ENCODE peak calls at places on chromosomes 1 and 21, in eight cellular contexts. One of them, this sample, is unnamed.

GRCh38 chr1:116737020-116737854 is 17.0 kb upstream of the CD2 start:
- DNase-seq in AG08395: peak; percentile 74
- DNase-seq in AG08396: peak; percentile 76
- DNase-seq in T-cell: peak; percentile 73
- DNase-seq in stimulated activated CD4-positive, alpha-beta T cell treated with anti-CD3 and anti-CD28 coated beads, Interleukin-4, amount 100 ng/mL, for 24 hours: peak; percentile 79
- DNase-seq in activated CD4-positive, alpha-beta T cell treated with anti-CD3 and anti-CD28 coated beads, Interleukin-2, amount 50 U/mL, for 1 hour: peak; percentile 73
- DNase-seq in GM13977: peak; percentile 76
- DNase-seq in ACHN: peak; percentile 44
- DNase-seq in this sample: peak; percentile 91

GRCh38 chr1:46173361-46173856 is 1.5 kb upstream of the TSPAN1 start:
- DNase-seq in GM13977: no peak
- DNase-seq in AG08395: peak; percentile 43
- DNase-seq in AG08396: peak; percentile 57
- DNase-seq in ACHN: no peak
- DNase-seq in stimulated activated CD4-positive, alpha-beta T cell treated with anti-CD3 and anti-CD28 coated beads, Interleukin-4, amount 100 ng/mL, for 24 hours: no peak
- DNase-seq in T-cell: no peak
- DNase-seq in activated CD4-positive, alpha-beta T cell treated with anti-CD3 and anti-CD28 coated beads, Interleukin-2, amount 50 U/mL, for 1 hour: no peak
- DNase-seq in this sample: no peak

GRCh38 chr1:44672956-44673674 is 1.2 kb downstream of the TMEM53 start:
- DNase-seq in ACHN: no peak
- DNase-seq in GM13977: no peak
- DNase-seq in AG08396: no peak
- DNase-seq in activated CD4-positive, alpha-beta T cell treated with anti-CD3 and anti-CD28 coated beads, Interleukin-2, amount 50 U/mL, for 1 hour: no peak
- DNase-seq in T-cell: no peak
- DNase-seq in stimulated activated CD4-positive, alpha-beta T cell treated with anti-CD3 and anti-CD28 coated beads, Interleukin-4, amount 100 ng/mL, for 24 hours: no peak
- DNase-seq in AG08395: no peak
- DNase-seq in this sample: no peak

GRCh38 chr1:54230507-54231339 is 30.8 kb downstream of the MRPL37 start:
- DNase-seq in activated CD4-positive, alpha-beta T cell treated with anti-CD3 and anti-CD28 coated beads, Interleukin-2, amount 50 U/mL, for 1 hour: no peak
- DNase-seq in stimulated activated CD4-positive, alpha-beta T cell treated with anti-CD3 and anti-CD28 coated beads, Interleukin-4, amount 100 ng/mL, for 24 hours: peak; percentile 63
- DNase-seq in GM13977: no peak
- DNase-seq in AG08395: no peak
- DNase-seq in AG08396: no peak
- DNase-seq in T-cell: no peak
- DNase-seq in ACHN: no peak
- DNase-seq in this sample: peak; percentile 45

GRCh38 chr1:224182057-224182865 is 779 bp upstream of the DEGS1 start:
- DNase-seq in T-cell: peak; percentile 45
- DNase-seq in AG08395: no peak
- DNase-seq in ACHN: peak; percentile 40
- DNase-seq in AG08396: no peak
- DNase-seq in stimulated activated CD4-positive, alpha-beta T cell treated with anti-CD3 and anti-CD28 coated beads, Interleukin-4, amount 100 ng/mL, for 24 hours: peak; percentile 45
- DNase-seq in activated CD4-positive, alpha-beta T cell treated with anti-CD3 and anti-CD28 coated beads, Interleukin-2, amount 50 U/mL, for 1 hour: peak; percentile 48
- DNase-seq in GM13977: peak; percentile 87
- DNase-seq in this sample: peak; percentile 40

GRCh38 chr1:116737855-116738318 is 16.3 kb upstream of the CD2 start:
- DNase-seq in activated CD4-positive, alpha-beta T cell treated with anti-CD3 and anti-CD28 coated beads, Interleukin-2, amount 50 U/mL, for 1 hour: no peak
- DNase-seq in ACHN: no peak
- DNase-seq in AG08396: no peak
- DNase-seq in AG08395: no peak
- DNase-seq in T-cell: no peak
- DNase-seq in stimulated activated CD4-positive, alpha-beta T cell treated with anti-CD3 and anti-CD28 coated beads, Interleukin-4, amount 100 ng/mL, for 24 hours: peak; percentile 59
- DNase-seq in GM13977: peak; percentile 72
- DNase-seq in this sample: peak; percentile 56

GRCh38 chr1:93730621-93731020 is 49.0 kb upstream of the BCAR3 start:
- DNase-seq in ACHN: no peak
- DNase-seq in AG08395: no peak
- DNase-seq in GM13977: no peak
- DNase-seq in activated CD4-positive, alpha-beta T cell treated with anti-CD3 and anti-CD28 coated beads, Interleukin-2, amount 50 U/mL, for 1 hour: no peak
- DNase-seq in T-cell: no peak
- DNase-seq in stimulated activated CD4-positive, alpha-beta T cell treated with anti-CD3 and anti-CD28 coated beads, Interleukin-4, amount 100 ng/mL, for 24 hours: no peak
- DNase-seq in AG08396: no peak
- DNase-seq in this sample: no peak

GRCh38 chr21:45016491-45017375 is 57.6 kb upstream of the ADARB1 start:
- DNase-seq in ACHN: no peak
- DNase-seq in stimulated activated CD4-positive, alpha-beta T cell treated with anti-CD3 and anti-CD28 coated beads, Interleukin-4, amount 100 ng/mL, for 24 hours: no peak
- DNase-seq in GM13977: no peak
- DNase-seq in AG08396: no peak
- DNase-seq in AG08395: no peak
- DNase-seq in activated CD4-positive, alpha-beta T cell treated with anti-CD3 and anti-CD28 coated beads, Interleukin-2, amount 50 U/mL, for 1 hour: no peak
- DNase-seq in T-cell: no peak
- DNase-seq in this sample: no peak

GRCh38 chr1:25208561-25209222 is 23.6 kb downstream of the SYF2 start:
- DNase-seq in ACHN: no peak
- DNase-seq in AG08395: no peak
- DNase-seq in T-cell: no peak
- DNase-seq in activated CD4-positive, alpha-beta T cell treated with anti-CD3 and anti-CD28 coated beads, Interleukin-2, amount 50 U/mL, for 1 hour: no peak
- DNase-seq in stimulated activated CD4-positive, alpha-beta T cell treated with anti-CD3 and anti-CD28 coated beads, Interleukin-4, amount 100 ng/mL, for 24 hours: no peak
- DNase-seq in GM13977: no peak
- DNase-seq in AG08396: no peak
- DNase-seq in this sample: no peak

GRCh38 chr21:36615274-36615964 is 83.5 kb upstream of the SIM2 start:
- DNase-seq in stimulated activated CD4-positive, alpha-beta T cell treated with anti-CD3 and anti-CD28 coated beads, Interleukin-4, amount 100 ng/mL, for 24 hours: no peak
- DNase-seq in T-cell: no peak
- DNase-seq in AG08396: no peak
- DNase-seq in ACHN: peak; percentile 12
- DNase-seq in GM13977: no peak
- DNase-seq in activated CD4-positive, alpha-beta T cell treated with anti-CD3 and anti-CD28 coated beads, Interleukin-2, amount 50 U/mL, for 1 hour: no peak
- DNase-seq in AG08395: no peak
- DNase-seq in this sample: no peak

GRCh38 chr1:60222492-60223369 is 149.2 kb upstream of the C1orf87 start:
- DNase-seq in AG08396: no peak
- DNase-seq in stimulated activated CD4-positive, alpha-beta T cell treated with anti-CD3 and anti-CD28 coated beads, Interleukin-4, amount 100 ng/mL, for 24 hours: no peak
- DNase-seq in GM13977: no peak
- DNase-seq in T-cell: no peak
- DNase-seq in AG08395: peak; percentile 3
- DNase-seq in activated CD4-positive, alpha-beta T cell treated with anti-CD3 and anti-CD28 coated beads, Interleukin-2, amount 50 U/mL, for 1 hour: no peak
- DNase-seq in ACHN: peak; percentile 2
- DNase-seq in this sample: no peak

GRCh38 chr1:226223786-226224244 is 351 bp downstream of the MIXL1 start:
- DNase-seq in activated CD4-positive, alpha-beta T cell treated with anti-CD3 and anti-CD28 coated beads, Interleukin-2, amount 50 U/mL, for 1 hour: no peak
- DNase-seq in T-cell: no peak
- DNase-seq in AG08396: peak; percentile 29
- DNase-seq in stimulated activated CD4-positive, alpha-beta T cell treated with anti-CD3 and anti-CD28 coated beads, Interleukin-4, amount 100 ng/mL, for 24 hours: no peak
- DNase-seq in GM13977: peak; percentile 72
- DNase-seq in ACHN: peak; percentile 5
- DNase-seq in AG08395: no peak
- DNase-seq in this sample: peak; percentile 13

GRCh38 chr1:202806845-202807366 is 1.3 kb downstream of the KDM5B start:
- DNase-seq in activated CD4-positive, alpha-beta T cell treated with anti-CD3 and anti-CD28 coated beads, Interleukin-2, amount 50 U/mL, for 1 hour: peak; percentile 15
- DNase-seq in T-cell: no peak
- DNase-seq in AG08395: no peak
- DNase-seq in ACHN: peak; percentile 39
- DNase-seq in GM13977: peak; percentile 41
- DNase-seq in stimulated activated CD4-positive, alpha-beta T cell treated with anti-CD3 and anti-CD28 coated beads, Interleukin-4, amount 100 ng/mL, for 24 hours: peak; percentile 23
- DNase-seq in AG08396: no peak
- DNase-seq in this sample: no peak

GRCh38 chr1:6104631-6105030 is 58.9 kb downstream of the KCNAB2 start:
- DNase-seq in ACHN: no peak
- DNase-seq in AG08395: no peak
- DNase-seq in GM13977: no peak
- DNase-seq in AG08396: no peak
- DNase-seq in activated CD4-positive, alpha-beta T cell treated with anti-CD3 and anti-CD28 coated beads, Interleukin-2, amount 50 U/mL, for 1 hour: no peak
- DNase-seq in T-cell: no peak
- DNase-seq in stimulated activated CD4-positive, alpha-beta T cell treated with anti-CD3 and anti-CD28 coated beads, Interleukin-4, amount 100 ng/mL, for 24 hours: no peak
- DNase-seq in this sample: no peak

GRCh38 chr1:203557958-203558760 is 64.2 kb downstream of the OPTC start:
- DNase-seq in ACHN: peak; percentile 70
- DNase-seq in activated CD4-positive, alpha-beta T cell treated with anti-CD3 and anti-CD28 coated beads, Interleukin-2, amount 50 U/mL, for 1 hour: no peak
- DNase-seq in AG08395: peak; percentile 83
- DNase-seq in T-cell: no peak
- DNase-seq in GM13977: no peak
- DNase-seq in stimulated activated CD4-positive, alpha-beta T cell treated with anti-CD3 and anti-CD28 coated beads, Interleukin-4, amount 100 ng/mL, for 24 hours: no peak
- DNase-seq in AG08396: peak; percentile 78
- DNase-seq in this sample: no peak

GRCh38 chr1:25430073-25430665 is 528 bp upstream of the MACO1 start:
- DNase-seq in activated CD4-positive, alpha-beta T cell treated with anti-CD3 and anti-CD28 coated beads, Interleukin-2, amount 50 U/mL, for 1 hour: peak; percentile 82
- DNase-seq in stimulated activated CD4-positive, alpha-beta T cell treated with anti-CD3 and anti-CD28 coated beads, Interleukin-4, amount 100 ng/mL, for 24 hours: peak; percentile 88
- DNase-seq in GM13977: peak; percentile 92
- DNase-seq in T-cell: peak; percentile 85
- DNase-seq in AG08396: peak; percentile 93
- DNase-seq in AG08395: peak; percentile 91
- DNase-seq in ACHN: peak; percentile 76
- DNase-seq in this sample: peak; percentile 83

GRCh38 chr1:204520834-204521709 is 4.9 kb downstream of the MDM4 start:
- DNase-seq in AG08395: peak; percentile 8
- DNase-seq in stimulated activated CD4-positive, alpha-beta T cell treated with anti-CD3 and anti-CD28 coated beads, Interleukin-4, amount 100 ng/mL, for 24 hours: peak; percentile 61
- DNase-seq in T-cell: peak; percentile 60
- DNase-seq in AG08396: peak; percentile 7
- DNase-seq in activated CD4-positive, alpha-beta T cell treated with anti-CD3 and anti-CD28 coated beads, Interleukin-2, amount 50 U/mL, for 1 hour: peak; percentile 57
- DNase-seq in GM13977: peak; percentile 53
- DNase-seq in ACHN: peak; percentile 62
- DNase-seq in this sample: peak; percentile 81

GRCh38 chr1:90561926-90562325 is 155.2 kb downstream of the BARHL2 start:
- DNase-seq in stimulated activated CD4-positive, alpha-beta T cell treated with anti-CD3 and anti-CD28 coated beads, Interleukin-4, amount 100 ng/mL, for 24 hours: no peak
- DNase-seq in T-cell: no peak
- DNase-seq in AG08396: no peak
- DNase-seq in AG08395: no peak
- DNase-seq in GM13977: no peak
- DNase-seq in activated CD4-positive, alpha-beta T cell treated with anti-CD3 and anti-CD28 coated beads, Interleukin-2, amount 50 U/mL, for 1 hour: no peak
- DNase-seq in ACHN: no peak
- DNase-seq in this sample: no peak

GRCh38 chr1:51799372-51799771 is 79.2 kb downstream of the NRDC start:
- DNase-seq in activated CD4-positive, alpha-beta T cell treated with anti-CD3 and anti-CD28 coated beads, Interleukin-2, amount 50 U/mL, for 1 hour: no peak
- DNase-seq in AG08396: no peak
- DNase-seq in GM13977: peak; percentile 19
- DNase-seq in stimulated activated CD4-positive, alpha-beta T cell treated with anti-CD3 and anti-CD28 coated beads, Interleukin-4, amount 100 ng/mL, for 24 hours: no peak
- DNase-seq in AG08395: no peak
- DNase-seq in T-cell: no peak
- DNase-seq in ACHN: no peak
- DNase-seq in this sample: no peak

GRCh38 chr21:42799948-42800347 is 79.4 kb downstream of the WDR4 start:
- DNase-seq in stimulated activated CD4-positive, alpha-beta T cell treated with anti-CD3 and anti-CD28 coated beads, Interleukin-4, amount 100 ng/mL, for 24 hours: no peak
- DNase-seq in ACHN: no peak
- DNase-seq in AG08396: no peak
- DNase-seq in activated CD4-positive, alpha-beta T cell treated with anti-CD3 and anti-CD28 coated beads, Interleukin-2, amount 50 U/mL, for 1 hour: no peak
- DNase-seq in AG08395: no peak
- DNase-seq in GM13977: no peak
- DNase-seq in T-cell: no peak
- DNase-seq in this sample: no peak

GRCh38 chr1:3601743-3602142 is 9.6 kb downstream of the MEGF6 start:
- DNase-seq in activated CD4-positive, alpha-beta T cell treated with anti-CD3 and anti-CD28 coated beads, Interleukin-2, amount 50 U/mL, for 1 hour: no peak
- DNase-seq in stimulated activated CD4-positive, alpha-beta T cell treated with anti-CD3 and anti-CD28 coated beads, Interleukin-4, amount 100 ng/mL, for 24 hours: no peak
- DNase-seq in ACHN: no peak
- DNase-seq in AG08396: no peak
- DNase-seq in AG08395: no peak
- DNase-seq in GM13977: no peak
- DNase-seq in T-cell: no peak
- DNase-seq in this sample: no peak

GRCh38 chr1:39105841-39106765 is 80.0 kb downstream of the NDUFS5 start:
- DNase-seq in activated CD4-positive, alpha-beta T cell treated with anti-CD3 and anti-CD28 coated beads, Interleukin-2, amount 50 U/mL, for 1 hour: peak; percentile 35
- DNase-seq in T-cell: no peak
- DNase-seq in AG08396: peak; percentile 49
- DNase-seq in ACHN: peak; percentile 80
- DNase-seq in AG08395: no peak
- DNase-seq in stimulated activated CD4-positive, alpha-beta T cell treated with anti-CD3 and anti-CD28 coated beads, Interleukin-4, amount 100 ng/mL, for 24 hours: peak; percentile 38
- DNase-seq in GM13977: peak; percentile 52
- DNase-seq in this sample: peak; percentile 11

GRCh38 chr1:60572378-60572777 is 498.8 kb upstream of the C1orf87 start:
- DNase-seq in GM13977: no peak
- DNase-seq in stimulated activated CD4-positive, alpha-beta T cell treated with anti-CD3 and anti-CD28 coated beads, Interleukin-4, amount 100 ng/mL, for 24 hours: no peak
- DNase-seq in ACHN: no peak
- DNase-seq in T-cell: no peak
- DNase-seq in activated CD4-positive, alpha-beta T cell treated with anti-CD3 and anti-CD28 coated beads, Interleukin-2, amount 50 U/mL, for 1 hour: no peak
- DNase-seq in AG08396: no peak
- DNase-seq in AG08395: no peak
- DNase-seq in this sample: no peak

GRCh38 chr1:209155556-209155955 is 428.0 kb upstream of the CAMK1G start:
- DNase-seq in ACHN: peak; percentile 97
- DNase-seq in AG08395: no peak
- DNase-seq in GM13977: no peak
- DNase-seq in activated CD4-positive, alpha-beta T cell treated with anti-CD3 and anti-CD28 coated beads, Interleukin-2, amount 50 U/mL, for 1 hour: no peak
- DNase-seq in stimulated activated CD4-positive, alpha-beta T cell treated with anti-CD3 and anti-CD28 coated beads, Interleukin-4, amount 100 ng/mL, for 24 hours: no peak
- DNase-seq in T-cell: no peak
- DNase-seq in AG08396: no peak
- DNase-seq in this sample: no peak

GRCh38 chr1:50208296-50208695 is 99.6 kb downstream of the ELAVL4 start:
- DNase-seq in GM13977: no peak
- DNase-seq in T-cell: no peak
- DNase-seq in AG08395: no peak
- DNase-seq in ACHN: no peak
- DNase-seq in AG08396: no peak
- DNase-seq in activated CD4-positive, alpha-beta T cell treated with anti-CD3 and anti-CD28 coated beads, Interleukin-2, amount 50 U/mL, for 1 hour: no peak
- DNase-seq in stimulated activated CD4-positive, alpha-beta T cell treated with anti-CD3 and anti-CD28 coated beads, Interleukin-4, amount 100 ng/mL, for 24 hours: no peak
- DNase-seq in this sample: no peak

GRCh38 chr1:66274634-66275033 is 259.3 kb upstream of the SGIP1 start:
- DNase-seq in stimulated activated CD4-positive, alpha-beta T cell treated with anti-CD3 and anti-CD28 coated beads, Interleukin-4, amount 100 ng/mL, for 24 hours: peak; percentile 33
- DNase-seq in T-cell: no peak
- DNase-seq in AG08395: peak; percentile 12
- DNase-seq in ACHN: no peak
- DNase-seq in GM13977: no peak
- DNase-seq in AG08396: no peak
- DNase-seq in activated CD4-positive, alpha-beta T cell treated with anti-CD3 and anti-CD28 coated beads, Interleukin-2, amount 50 U/mL, for 1 hour: no peak
- DNase-seq in this sample: peak; percentile 49

GRCh38 chr1:31426249-31426922 is 13.4 kb downstream of the SERINC2 start:
- DNase-seq in activated CD4-positive, alpha-beta T cell treated with anti-CD3 and anti-CD28 coated beads, Interleukin-2, amount 50 U/mL, for 1 hour: no peak
- DNase-seq in AG08395: no peak
- DNase-seq in AG08396: no peak
- DNase-seq in T-cell: no peak
- DNase-seq in GM13977: no peak
- DNase-seq in stimulated activated CD4-positive, alpha-beta T cell treated with anti-CD3 and anti-CD28 coated beads, Interleukin-4, amount 100 ng/mL, for 24 hours: no peak
- DNase-seq in ACHN: no peak
- DNase-seq in this sample: no peak

GRCh38 chr21:32819702-32820101 is 48.1 kb upstream of the PAXBP1 start:
- DNase-seq in AG08395: peak; percentile 91
- DNase-seq in T-cell: no peak
- DNase-seq in stimulated activated CD4-positive, alpha-beta T cell treated with anti-CD3 and anti-CD28 coated beads, Interleukin-4, amount 100 ng/mL, for 24 hours: no peak
- DNase-seq in activated CD4-positive, alpha-beta T cell treated with anti-CD3 and anti-CD28 coated beads, Interleukin-2, amount 50 U/mL, for 1 hour: no peak
- DNase-seq in AG08396: peak; percentile 69
- DNase-seq in GM13977: no peak
- DNase-seq in ACHN: no peak
- DNase-seq in this sample: no peak

GRCh38 chr21:42583992-42584641 is 69.3 kb upstream of the PDE9A start:
- DNase-seq in AG08396: no peak
- DNase-seq in GM13977: no peak
- DNase-seq in ACHN: no peak
- DNase-seq in T-cell: no peak
- DNase-seq in stimulated activated CD4-positive, alpha-beta T cell treated with anti-CD3 and anti-CD28 coated beads, Interleukin-4, amount 100 ng/mL, for 24 hours: no peak
- DNase-seq in AG08395: no peak
- DNase-seq in activated CD4-positive, alpha-beta T cell treated with anti-CD3 and anti-CD28 coated beads, Interleukin-2, amount 50 U/mL, for 1 hour: no peak
- DNase-seq in this sample: no peak

GRCh38 chr1:197798492-197798891 is 23.2 kb upstream of the DENND1B start:
- DNase-seq in T-cell: no peak
- DNase-seq in stimulated activated CD4-positive, alpha-beta T cell treated with anti-CD3 and anti-CD28 coated beads, Interleukin-4, amount 100 ng/mL, for 24 hours: no peak
- DNase-seq in AG08395: no peak
- DNase-seq in GM13977: no peak
- DNase-seq in activated CD4-positive, alpha-beta T cell treated with anti-CD3 and anti-CD28 coated beads, Interleukin-2, amount 50 U/mL, for 1 hour: no peak
- DNase-seq in ACHN: no peak
- DNase-seq in AG08396: no peak
- DNase-seq in this sample: no peak

GRCh38 chr1:241336335-241336734 is 20.7 kb downstream of the RGS7 start:
- DNase-seq in activated CD4-positive, alpha-beta T cell treated with anti-CD3 and anti-CD28 coated beads, Interleukin-2, amount 50 U/mL, for 1 hour: no peak
- DNase-seq in AG08396: peak; percentile 31
- DNase-seq in stimulated activated CD4-positive, alpha-beta T cell treated with anti-CD3 and anti-CD28 coated beads, Interleukin-4, amount 100 ng/mL, for 24 hours: no peak
- DNase-seq in AG08395: no peak
- DNase-seq in GM13977: no peak
- DNase-seq in ACHN: no peak
- DNase-seq in T-cell: no peak
- DNase-seq in this sample: no peak

GRCh38 chr1:30489737-30490389 is 233.5 kb downstream of the MATN1 start:
- DNase-seq in stimulated activated CD4-positive, alpha-beta T cell treated with anti-CD3 and anti-CD28 coated beads, Interleukin-4, amount 100 ng/mL, for 24 hours: no peak
- DNase-seq in GM13977: no peak
- DNase-seq in ACHN: no peak
- DNase-seq in AG08396: no peak
- DNase-seq in AG08395: no peak
- DNase-seq in T-cell: no peak
- DNase-seq in activated CD4-positive, alpha-beta T cell treated with anti-CD3 and anti-CD28 coated beads, Interleukin-2, amount 50 U/mL, for 1 hour: no peak
- DNase-seq in this sample: no peak

GRCh38 chr1:168008595-168008994 is 71.7 kb upstream of the MPC2 start:
- DNase-seq in ACHN: no peak
- DNase-seq in AG08396: no peak
- DNase-seq in activated CD4-positive, alpha-beta T cell treated with anti-CD3 and anti-CD28 coated beads, Interleukin-2, amount 50 U/mL, for 1 hour: no peak
- DNase-seq in stimulated activated CD4-positive, alpha-beta T cell treated with anti-CD3 and anti-CD28 coated beads, Interleukin-4, amount 100 ng/mL, for 24 hours: no peak
- DNase-seq in T-cell: no peak
- DNase-seq in AG08395: no peak
- DNase-seq in GM13977: no peak
- DNase-seq in this sample: no peak

GRCh38 chr1:85623061-85623471 is 42.5 kb downstream of the CCN1 start:
- DNase-seq in AG08395: peak; percentile 72
- DNase-seq in T-cell: no peak
- DNase-seq in activated CD4-positive, alpha-beta T cell treated with anti-CD3 and anti-CD28 coated beads, Interleukin-2, amount 50 U/mL, for 1 hour: no peak
- DNase-seq in ACHN: no peak
- DNase-seq in GM13977: no peak
- DNase-seq in AG08396: peak; percentile 82
- DNase-seq in stimulated activated CD4-positive, alpha-beta T cell treated with anti-CD3 and anti-CD28 coated beads, Interleukin-4, amount 100 ng/mL, for 24 hours: no peak
- DNase-seq in this sample: no peak